ENCODE peak calls at places on chromosomes 4 and X, in five cellular contexts. L is LoVo, I is stomach, G is neural crest cell, Y is GM10248. R is an unnamed sample.

GRCh38 chrX:144586756-144587155 is 660.5 kb upstream of the SPANXN1 start:
- DNase-seq in Y (no peak), L (no peak), I (no peak), G (no peak), R (peak)

GRCh38 chrX:154735695-154736393 is 15.0 kb downstream of the GAB3 start:
- DNase-seq in Y (no peak), L (no peak), G (no peak), I (no peak), R (no peak)

GRCh38 chr4:159108124-159108523 is 5.2 kb downstream of the RAPGEF2 start:
- DNase-seq in G (no peak), I (no peak), Y (no peak), L (no peak), R (no peak)

GRCh38 chrX:39821011-39821708 is 276.6 kb downstream of the BCOR start:
- DNase-seq in I (no peak), Y (peak), G (peak), L (peak), R (no peak)

GRCh38 chr4:44916406-44916805 is 190.1 kb upstream of the GNPDA2 start:
- DNase-seq in L (peak), G (no peak), I (no peak), Y (no peak), R (no peak)

GRCh38 chrX:96906741-96907140 is 23.0 kb downstream of the RPA4 start:
- DNase-seq in Y (no peak), G (no peak), I (no peak), L (no peak), R (no peak)

GRCh38 chrX:78945186-78945912 is at the start of gene P2RY10:
- DNase-seq in L (no peak), G (no peak), I (no peak), Y (peak), R (no peak)

GRCh38 chr4:604131-604530 is 21.2 kb upstream of the PDE6B start:
- DNase-seq in Y (no peak), G (no peak), I (no peak), L (no peak), R (no peak)

GRCh38 chr4:175062183-175062592 is 144.0 kb downstream of the ADAM29 start:
- DNase-seq in Y (no peak), G (no peak), L (no peak), I (peak), R (no peak)

GRCh38 chr4:163673848-163674702 is 179.6 kb downstream of the TMA16 start:
- DNase-seq in Y (no peak), I (no peak), G (no peak), L (no peak), R (no peak)

GRCh38 chrX:115018040-115018647 is 728 bp upstream of the IL13RA2 start:
- DNase-seq in Y (no peak), I (no peak), G (no peak), L (no peak), R (peak)

GRCh38 chr4:108370291-108370690 is 201.6 kb upstream of the LEF1 start:
- DNase-seq in L (no peak), I (no peak), Y (no peak), G (no peak), R (no peak)

GRCh38 chr4:108834167-108834566 is 71.3 kb upstream of the ETNPPL start:
- DNase-seq in G (no peak), L (no peak), I (no peak), Y (no peak), R (no peak)

GRCh38 chr4:100367451-100367850 is 150.4 kb downstream of the EMCN start:
- DNase-seq in I (no peak), Y (no peak), L (no peak), G (no peak), R (no peak)

GRCh38 chrX:38036471-38036870 is 30.1 kb downstream of the SYTL5 start:
- DNase-seq in L (no peak), I (no peak), G (no peak), Y (no peak), R (no peak)

GRCh38 chr4:41361831-41362646 is 105.3 kb downstream of the UCHL1 start:
- DNase-seq in G (no peak), L (no peak), I (no peak), Y (no peak), R (peak)

GRCh38 chrX:39201305-39201990 is 400.2 kb downstream of the MID1IP1 start:
- DNase-seq in I (no peak), Y (no peak), L (no peak), G (no peak), R (no peak)

GRCh38 chr4:126915999-126916625 is 716.6 kb upstream of the INTU start:
- DNase-seq in Y (no peak), L (no peak), I (no peak), G (no peak), R (no peak)

GRCh38 chr4:60133414-60133813 is 1066.7 kb upstream of the ADGRL3 start:
- DNase-seq in L (no peak), Y (no peak), G (no peak), I (no peak), R (no peak)

GRCh38 chr4:20017035-20017434 is 234.7 kb upstream of the SLIT2 start:
- DNase-seq in L (no peak), I (no peak), G (no peak), Y (no peak), R (no peak)

GRCh38 chr4:37516057-37516775 is 170.0 kb downstream of the RELL1 start:
- DNase-seq in G (no peak), Y (no peak), I (no peak), L (no peak), R (no peak)

GRCh38 chr4:158816953-158817352 is 48.1 kb downstream of the FNIP2 start:
- DNase-seq in G (no peak), L (no peak), Y (no peak), I (no peak), R (no peak)

GRCh38 chr4:108029321-108029720 is 39.6 kb downstream of the HADH start:
- DNase-seq in I (no peak), G (no peak), L (no peak), Y (no peak), R (no peak)

GRCh38 chrX:103999234-103999633 is 14.3 kb downstream of the H2BW1 start:
- DNase-seq in I (no peak), L (no peak), G (no peak), Y (no peak), R (no peak)

GRCh38 chr4:139603576-139604387 is 47.8 kb upstream of the SETD7 start:
- DNase-seq in Y (peak), L (peak), I (no peak), G (peak), R (peak)

GRCh38 chr4:4395849-4396627 is 9.1 kb downstream of the NSG1 start:
- DNase-seq in L (no peak), I (no peak), G (no peak), Y (no peak), R (peak)

GRCh38 chr4:184100297-184100885 is 117.3 kb downstream of the ENPP6 start:
- DNase-seq in G (peak), I (peak), Y (peak), L (no peak), R (peak)

GRCh38 chr4:8080754-8081065 is 77.9 kb downstream of the ABLIM2 start:
- DNase-seq in L (no peak), Y (no peak), G (no peak), I (no peak), R (no peak)

GRCh38 chrX:47802589-47802988 is 34.1 kb upstream of the ZNF81 start:
- DNase-seq in G (no peak), I (no peak), Y (no peak), L (no peak), R (no peak)

GRCh38 chr4:121243476-121243875 is 79.4 kb upstream of the TNIP3 start:
- DNase-seq in G (no peak), I (no peak), L (no peak), Y (no peak), R (no peak)

GRCh38 chrX:155216940-155217450 is 735 bp downstream of the VBP1 start:
- DNase-seq in L (no peak), I (no peak), Y (peak), G (no peak), R (peak)

GRCh38 chr4:5824635-5825034 is 68.3 kb downstream of the CRMP1 start:
- DNase-seq in Y (peak), I (no peak), L (peak), G (peak), R (peak)

GRCh38 chrX:83108278-83108677 is 399.8 kb upstream of the POU3F4 start:
- DNase-seq in I (no peak), G (no peak), Y (no peak), L (no peak), R (no peak)

GRCh38 chr4:156931267-156931666 is 40.3 kb downstream of the PDGFC start:
- DNase-seq in I (no peak), Y (no peak), L (peak), G (no peak), R (peak)